ENCODE peak calls at places on chromosome 22, in five cellular contexts. B is naive thymus-derived CD8-positive, alpha-beta T cell; O is T1000; Y is lung microvascular endothelial cell; U is stimulated activated CD4-positive, alpha-beta T cell treated with anti-CD3 and anti-CD28 coated beads, Interleukin-12 subunit alpha, Interleukin-12 subunit beta, amount 100 ng/mL, for 48 hours. N is an unnamed sample.

GRCh38 chr22:35854334-35854733 is 136.7 kb downstream of the APOL5 start:
- DNase-seq in O (no peak), B (no peak), U (no peak), Y (no peak), N (no peak)

GRCh38 chr22:48536691-48537591 is 1290.7 kb downstream of the BRD1 start:
- DNase-seq in B (no peak), O (no peak), Y (no peak), U (no peak), N (no peak)

GRCh38 chr22:49330421-49331222 is 497.1 kb downstream of the BRD1 start:
- DNase-seq in O (no peak), U (no peak), Y (no peak), B (no peak), N (no peak)

GRCh38 chr22:46849101-46849500 is 86.7 kb downstream of the TBC1D22A start:
- DNase-seq in O (no peak), B (no peak), U (no peak), Y (no peak), N (no peak)

GRCh38 chr22:39931271-39931670 is 28.9 kb upstream of the TMA7B start:
- DNase-seq in Y (no peak), O (no peak), U (no peak), B (no peak), N (no peak)

GRCh38 chr22:36282078-36282831 is 29.3 kb downstream of the APOL1 start:
- DNase-seq in B (no peak), O (no peak), Y (no peak), U (no peak), N (no peak)

GRCh38 chr22:19643448-19644313 is 70.6 kb upstream of the SEPTIN5 start:
- DNase-seq in Y (no peak), U (no peak), B (no peak), O (no peak), N (no peak)

GRCh38 chr22:45976351-45977002 is 485 bp downstream of the WNT7B start:
- DNase-seq in Y (no peak), O (no peak), U (no peak), B (no peak), N (no peak)

GRCh38 chr22:27875951-27876350 is 43.1 kb downstream of the PITPNB start:
- DNase-seq in B (no peak), U (no peak), Y (no peak), O (no peak), N (no peak)

GRCh38 chr22:36775589-36775965 is 342 bp downstream of the IFT27 start:
- DNase-seq in B (peak; percentile 44), Y (peak; percentile 24), O (no peak), U (no peak), N (no peak)

N was measured in NCI-H1930.